ENCODE peak calls at places on chromosome 2, in ten cellular contexts. G, Q, H, U, C, F, Y, L, T and P are unnamed samples.

GRCh38 chr2:20603791-20604190 is 47.1 kb downstream of the HS1BP3 start:
- DNase-seq in U (no peak), L (no peak), G (no peak), H (no peak), T (no peak), F (no peak), Y (no peak), C (no peak), Q (no peak), P (no peak)

GRCh38 chr2:160387558-160388262 is 105.9 kb downstream of the RBMS1 start:
- DNase-seq in H (peak; percentile 90), L (no peak), Y (peak; percentile 100), G (no peak), U (no peak), F (peak; percentile 99), T (no peak), Q (no peak), C (no peak), P (peak; percentile 58)

GRCh38 chr2:19532797-19533196 is 174.4 kb upstream of the OSR1 start:
- DNase-seq in F (peak; percentile 66), Y (peak; percentile 59), C (no peak), T (no peak), H (no peak), G (no peak), U (no peak), Q (no peak), L (no peak), P (no peak)

GRCh38 chr2:31255911-31256571 is 22.1 kb downstream of the EHD3 start:
- DNase-seq in G (peak; percentile 87), C (no peak), L (no peak), Y (peak; percentile 35), U (peak; percentile 72), Q (no peak), F (no peak), H (peak; percentile 75), T (no peak), P (no peak)

GRCh38 chr2:227503433-227504406 is 31.8 kb downstream of the AGFG1 start:
- DNase-seq in T (no peak), U (no peak), H (peak; percentile 96), G (no peak), F (peak; percentile 88), C (no peak), Q (peak; percentile 31), Y (peak; percentile 57), L (peak; percentile 50), P (peak; percentile 48)

GRCh38 chr2:207929923-207930322 is 95.4 kb downstream of the PLEKHM3 start:
- DNase-seq in F (no peak), C (no peak), H (no peak), G (no peak), T (no peak), Y (no peak), Q (no peak), L (no peak), U (no peak), P (no peak)

GRCh38 chr2:234840336-234840735 is 111.5 kb upstream of the SH3BP4 start:
- DNase-seq in G (no peak), L (peak; percentile 69), T (peak; percentile 17), Y (peak; percentile 99), U (no peak), C (peak; percentile 30), F (peak; percentile 91), H (peak; percentile 93), Q (no peak), P (peak; percentile 95)

GRCh38 chr2:37809931-37810570 is 115.0 kb upstream of the RMDN2 start:
- DNase-seq in G (no peak), C (no peak), Y (peak; percentile 49), U (no peak), Q (no peak), F (peak; percentile 45), T (no peak), H (no peak), L (no peak), P (peak; percentile 26)

GRCh38 chr2:229719926-229720652 is 5.7 kb upstream of the DNER start:
- DNase-seq in U (no peak), Y (peak; percentile 17), C (no peak), L (no peak), H (no peak), F (no peak), T (no peak), G (no peak), Q (no peak), P (no peak)

GRCh38 chr2:205815645-205816044 is 133.3 kb downstream of the NRP2 start:
- DNase-seq in H (no peak), T (no peak), G (no peak), F (no peak), U (no peak), Y (no peak), C (no peak), L (no peak), Q (no peak), P (no peak)

GRCh38 chr2:171711351-171711750 is 24.1 kb downstream of the DYNC1I2 start:
- DNase-seq in L (no peak), F (peak; percentile 45), T (no peak), Y (peak; percentile 43), Q (no peak), G (no peak), C (no peak), U (no peak), H (no peak), P (peak; percentile 39)

GRCh38 chr2:39513641-39514094 is 76.6 kb upstream of the MAP4K3 start:
- DNase-seq in Y (peak; percentile 97), H (peak; percentile 97), T (no peak), U (peak; percentile 51), C (peak; percentile 29), G (peak; percentile 56), L (peak; percentile 83), Q (peak; percentile 72), F (peak; percentile 95), P (peak; percentile 98)

GRCh38 chr2:54605836-54606235 is 117.6 kb upstream of the EML6 start:
- DNase-seq in H (no peak), L (no peak), Q (no peak), C (no peak), F (peak; percentile 21), Y (peak; percentile 53), U (no peak), T (no peak), G (no peak), P (peak; percentile 54)

GRCh38 chr2:16416651-16417050 is 249.0 kb downstream of the CYRIA start:
- DNase-seq in F (no peak), G (no peak), Y (no peak), C (no peak), L (no peak), U (no peak), Q (no peak), H (no peak), T (no peak), P (no peak)

GRCh38 chr2:151264157-151264835 is 2.6 kb upstream of the RBM43 start:
- DNase-seq in L (peak; percentile 58), Q (no peak), G (no peak), H (no peak), T (no peak), U (no peak), F (no peak), C (no peak), Y (no peak), P (no peak)

GRCh38 chr2:85433511-85434089 is 15.1 kb downstream of the SH2D6 start:
- DNase-seq in F (peak; percentile 95), C (no peak), Q (no peak), L (no peak), Y (peak; percentile 96), U (no peak), G (no peak), H (peak; percentile 81), T (no peak), P (no peak)

GRCh38 chr2:33443272-33443829 is 33.1 kb upstream of the RASGRP3 start:
- DNase-seq in F (peak; percentile 70), G (no peak), H (no peak), L (no peak), T (no peak), C (no peak), U (no peak), Y (peak; percentile 78), Q (no peak), P (no peak)

DNA sequence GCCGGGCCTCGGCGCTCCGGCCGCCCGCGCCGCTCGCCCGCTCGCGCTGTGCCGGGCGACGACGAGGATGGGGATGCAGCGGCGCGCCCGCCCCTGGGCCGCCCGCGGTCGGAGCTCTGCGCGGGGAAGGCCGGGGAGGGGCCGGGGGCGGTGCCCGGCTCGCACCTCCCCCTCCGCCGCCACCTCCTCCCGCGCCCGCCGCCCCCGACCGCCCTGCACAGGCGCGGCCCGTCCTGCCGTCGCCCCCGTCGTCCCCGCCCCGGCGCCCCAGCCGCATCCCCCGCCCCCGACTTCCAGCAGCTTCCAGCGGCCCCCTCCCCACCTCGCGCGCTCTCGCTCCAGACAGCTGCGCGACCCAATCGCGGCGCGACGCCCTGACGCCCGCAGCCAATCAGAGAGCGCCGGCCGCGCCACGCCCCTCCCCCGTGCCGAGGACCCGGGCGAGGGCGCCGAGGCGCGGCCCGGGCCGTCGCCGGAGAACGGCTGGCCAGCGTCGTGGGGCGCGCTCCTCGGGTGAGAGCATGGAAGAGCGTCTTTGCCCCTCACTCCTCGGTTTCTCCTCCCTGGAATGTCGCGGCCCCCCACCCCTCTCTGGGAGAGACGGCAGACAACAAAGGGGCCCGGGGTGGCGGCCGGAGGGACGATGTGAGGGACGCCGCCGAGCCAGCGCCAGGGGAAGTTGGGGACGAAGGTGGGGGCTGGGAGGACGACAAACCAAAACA is at the start of gene MBOAT2:
- DNase-seq in G (peak; percentile 75), T (peak; percentile 91), Y (peak; percentile 89), H (peak; percentile 86), U (peak; percentile 43), F (peak; percentile 93), Q (peak; percentile 99), L (no peak), C (peak; percentile 97), P (peak; percentile 86)
- H2AFZ ChIP-seq in G (peak within 1 kb of the TSS; percentile 90), T (peak within 1 kb of the TSS; percentile 93), Y (peak within 1 kb of the TSS; percentile 96), H (peak within 1 kb of the TSS; percentile 88), U (peak within 1 kb of the TSS; percentile 87), F (peak within 1 kb of the TSS; percentile 87), Q (peak within 1 kb of the TSS; percentile 84), L (no peak within 1 kb of the TSS), C (peak within 1 kb of the TSS; percentile 97), P (peak within 1 kb of the TSS; percentile 89)

GRCh38 chr2:195515551-195515950 is 141.5 kb upstream of the SLC39A10 start:
- DNase-seq in H (no peak), C (no peak), U (no peak), Q (no peak), F (no peak), T (no peak), Y (no peak), L (no peak), G (no peak), P (no peak)
- H2AFZ ChIP-seq in H (no peak overlapping the region), C (no peak overlapping the region), U (no peak overlapping the region), Q (no peak overlapping the region), F (no peak overlapping the region), T (no peak overlapping the region), Y (no peak overlapping the region), L (no peak overlapping the region), G (no peak overlapping the region), P (no peak overlapping the region)

DNA sequence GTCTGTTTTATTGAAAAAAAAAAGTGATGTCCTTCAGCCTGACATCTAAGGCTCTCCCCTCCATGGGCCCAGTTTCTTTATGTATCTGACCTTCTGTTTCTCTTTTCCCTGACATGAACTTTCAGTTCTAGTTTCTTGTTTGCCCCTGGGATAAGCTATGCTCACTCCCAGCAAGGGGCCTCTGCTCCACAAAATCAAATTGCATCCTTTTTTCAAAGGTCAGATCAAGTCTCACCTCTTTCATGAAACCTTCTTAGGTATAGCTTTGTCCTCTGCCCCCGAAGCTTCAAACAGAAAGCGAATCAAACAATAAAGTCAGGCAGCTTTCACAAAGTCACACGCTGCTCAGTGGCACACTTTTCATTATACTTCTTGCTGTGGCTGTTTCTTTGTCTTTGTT is 23.4 kb downstream of the MAP3K19 start:
- DNase-seq in H (no peak), Q (no peak), T (no peak), U (no peak), F (no peak), C (no peak), G (no peak), Y (no peak), L (no peak), P (no peak)
- H2AFZ ChIP-seq in H (no peak overlapping the region), Q (no peak overlapping the region), T (peak overlapping the region; percentile 25), U (no peak overlapping the region), F (no peak overlapping the region), C (no peak overlapping the region), G (no peak overlapping the region), Y (no peak overlapping the region), L (peak overlapping the region; percentile 42), P (no peak overlapping the region)

GRCh38 chr2:42098571-42099430 is 51.0 kb downstream of the PKDCC start:
- DNase-seq in Q (no peak), C (no peak), T (no peak), L (no peak), Y (no peak), H (no peak), U (no peak), F (peak; percentile 49), G (peak; percentile 35), P (no peak)
- H2AFZ ChIP-seq in Q (no peak overlapping the region), C (no peak overlapping the region), T (peak overlapping the region; percentile 63), L (no peak overlapping the region), Y (peak overlapping the region; percentile 80), H (no peak overlapping the region), U (peak overlapping the region; percentile 3), F (peak overlapping the region; percentile 77), G (no peak overlapping the region), P (no peak overlapping the region)